ENCODE peak calls at places on chromosome 16, in six cellular contexts. G is GM12878, T is HepG2, J is H1, U is GM12891, F is K562. H is an unnamed sample.

GRCh38 chr16:19168173-19169080 is at the start of gene SYT17:
- DNase-seq in G (no peak), T (no peak), J (no peak), U (peak), F (no peak), H (peak)

GRCh38 chr16:50567651-50568050 is 19.5 kb downstream of the NKD1 start:
- DNase-seq in G (no peak), T (no peak), J (no peak), U (no peak), F (no peak), H (no peak)

GRCh38 chr16:12340151-12340733 is 363.7 kb downstream of the SNX29 start:
- DNase-seq in G (no peak), T (peak), J (no peak), U (no peak), F (peak), H (no peak)

GRCh38 chr16:12262454-12263180 is 286.1 kb downstream of the SNX29 start:
- DNase-seq in G (no peak), T (peak), J (no peak), U (no peak), F (no peak), H (no peak)

GRCh38 chr16:27767081-27767480 is 217.1 kb downstream of the KATNIP start:
- DNase-seq in G (no peak), T (no peak), J (no peak), U (no peak), F (no peak), H (no peak)

GRCh38 chr16:578870-579405 is 9.2 kb downstream of the PIGQ start:
- DNase-seq in G (no peak), T (peak), J (peak), U (peak), F (peak), H (peak)

GRCh38 chr16:66639091-66639885 is 34.8 kb downstream of the CMTM3 start:
- DNase-seq in G (no peak), T (no peak), J (no peak), U (no peak), F (no peak), H (no peak)

GRCh38 chr16:85750021-85750826 is 672 bp downstream of the C16orf74 start:
- DNase-seq in G (no peak), T (no peak), J (no peak), U (no peak), F (peak), H (no peak)

GRCh38 chr16:67248401-67249177 is at the start of gene SLC9A5:
- DNase-seq in G (no peak), T (no peak), J (no peak), U (peak), F (peak), H (peak)

GRCh38 chr16:24626251-24626650 is 86.9 kb downstream of the RBBP6 start:
- DNase-seq in G (no peak), T (no peak), J (no peak), U (no peak), F (no peak), H (no peak)

GRCh38 chr16:86524029-86524428 is 13.7 kb downstream of the FOXF1 start:
- DNase-seq in G (no peak), T (no peak), J (no peak), U (no peak), F (no peak), H (no peak)

GRCh38 chr16:69171325-69172095 is 15.5 kb upstream of the SNTB2 start:
- DNase-seq in G (no peak), T (no peak), J (no peak), U (no peak), F (no peak), H (no peak)

DNA sequence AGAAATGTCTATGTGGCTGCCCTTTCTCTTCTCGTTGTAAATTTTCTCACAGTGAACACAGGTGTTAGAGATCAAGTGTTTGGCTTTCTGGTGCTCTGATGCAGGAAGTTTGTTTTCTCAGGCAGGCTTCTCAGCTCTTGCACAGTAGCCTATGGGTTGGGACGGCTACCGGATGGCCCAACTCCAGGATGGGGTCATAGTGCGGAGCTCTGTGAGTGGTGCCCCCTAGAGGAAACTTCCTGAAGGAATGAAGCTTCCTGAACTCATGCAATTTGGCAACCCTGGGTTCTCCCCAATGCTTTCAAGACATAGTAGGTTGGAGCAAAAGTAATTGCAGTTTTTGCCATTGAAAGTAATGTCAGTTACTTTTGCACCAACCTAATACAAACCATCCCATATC is 407.5 kb upstream of the HSBP1 start:
- DNase-seq in G (no peak), T (no peak), J (peak), U (no peak), F (no peak), H (no peak)
- TF ChIP-seq TAF1 in G (no peak), T (no peak), J (no peak), U (no peak), F (no peak), H (no peak)

GRCh38 chr16:56789360-56789759 is 59.4 kb downstream of the NUP93 start:
- DNase-seq in G (no peak), T (peak), J (no peak), U (no peak), F (peak), H (no peak)

GRCh38 chr16:56792960-56793359 is 63.0 kb downstream of the NUP93 start:
- DNase-seq in G (no peak), T (no peak), J (no peak), U (no peak), F (no peak), H (no peak)

GRCh38 chr16:56797861-56798260 is 67.1 kb upstream of the SLC12A3 start:
- DNase-seq in G (no peak), T (no peak), J (no peak), U (no peak), F (no peak), H (no peak)

GRCh38 chr16:56795011-56795410 is 65.1 kb downstream of the NUP93 start:
- DNase-seq in G (no peak), T (no peak), J (no peak), U (no peak), F (no peak), H (no peak)

GRCh38 chr16:56793504-56793903 is 63.6 kb downstream of the NUP93 start:
- DNase-seq in G (no peak), T (peak), J (no peak), U (no peak), F (no peak), H (no peak)
- TF ChIP-seq POLR2A in G (no peak), T (no peak), J (no peak), U (no peak), F (no peak), H (no peak)

GRCh38 chr16:58128181-58128631 is 975 bp downstream of the CFAP20 start:
- DNase-seq in G (no peak), T (peak), J (no peak), U (no peak), F (no peak), H (no peak)

GRCh38 chr16:58125781-58126335 is 3.3 kb downstream of the CFAP20 start:
- DNase-seq in G (no peak), T (no peak), J (no peak), U (no peak), F (no peak), H (no peak)

GRCh38 chr16:58127634-58128033 is 1.5 kb downstream of the CFAP20 start:
- DNase-seq in G (no peak), T (no peak), J (no peak), U (no peak), F (no peak), H (no peak)

GRCh38 chr16:58126451-58126968 is 2.7 kb downstream of the CFAP20 start:
- DNase-seq in G (no peak), T (no peak), J (no peak), U (no peak), F (no peak), H (no peak)

DNA sequence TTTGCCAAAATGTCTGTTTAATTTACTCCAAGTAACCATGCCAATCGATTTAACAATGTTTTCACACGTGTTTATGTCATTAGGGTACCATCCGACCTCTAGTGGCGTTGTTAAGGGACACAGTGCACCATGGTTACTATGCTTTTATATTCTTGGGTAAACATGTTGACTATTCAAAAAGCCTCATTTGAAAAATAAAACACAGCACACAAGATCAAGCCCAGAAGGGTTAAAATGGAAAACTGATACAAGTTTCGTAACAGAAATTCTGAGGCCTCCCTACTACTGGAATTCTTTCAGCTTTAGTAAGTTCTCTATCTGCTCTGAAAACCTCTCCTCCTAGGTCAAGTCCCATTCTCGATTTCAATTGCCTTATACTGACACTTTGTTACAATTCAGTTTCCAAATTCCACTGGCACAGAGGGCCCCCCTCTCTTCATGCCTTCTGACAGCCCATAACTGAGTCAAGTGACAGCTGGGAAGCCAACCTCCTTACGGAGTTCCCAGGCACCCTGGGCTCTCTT is 2.1 kb downstream of the CFAP20 start:
- DNase-seq in G (no peak), T (peak), J (no peak), U (no peak), F (no peak), H (no peak)
- TF ChIP-seq POLR2AphosphoS5 in G (no peak), T (no peak), J (no peak), U (no peak), F (no peak), H (no peak)

DNA sequence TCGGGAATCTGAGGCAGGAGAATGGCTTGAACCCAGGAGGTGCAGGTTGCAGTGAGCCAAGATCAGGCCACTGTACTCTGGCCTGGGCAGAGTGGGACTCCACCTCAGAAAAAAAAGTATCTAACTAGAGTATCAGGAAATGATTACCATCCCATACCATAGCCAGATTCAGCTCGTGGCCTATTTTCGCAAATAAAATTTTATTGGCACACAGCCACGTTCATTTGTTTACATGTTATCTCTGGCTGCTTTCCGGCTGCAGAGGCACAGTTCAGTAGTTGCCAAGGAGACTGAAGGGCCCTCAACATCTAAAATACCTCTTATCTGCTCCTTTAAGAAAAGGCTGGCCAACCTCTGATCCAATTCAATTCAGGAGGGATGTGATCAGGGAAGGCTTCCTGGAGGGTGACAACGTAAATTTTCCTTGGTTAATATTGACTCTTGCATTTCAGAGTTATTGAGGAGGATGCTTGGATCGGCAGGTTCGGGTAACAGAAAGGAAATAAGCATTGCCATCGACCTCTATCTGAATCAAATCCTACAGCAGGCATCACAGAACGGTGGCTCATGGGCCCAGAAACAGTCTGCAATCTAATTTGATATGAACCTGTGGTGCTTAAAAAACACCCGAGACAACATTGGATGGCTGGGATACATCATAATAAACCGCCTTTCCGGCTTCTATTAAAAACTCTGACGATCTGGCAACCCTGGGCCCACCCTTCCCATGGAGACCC is 73.8 kb downstream of the XYLT1 start:
- DNase-seq in G (no peak), T (no peak), J (no peak), U (no peak), F (no peak), H (no peak)
- TF ChIP-seq TAF1 in G (no peak), T (no peak), J (no peak), U (no peak), F (no peak), H (no peak)

GRCh38 chr16:16025214-16025968 is 76.0 kb downstream of the ABCC1 start:
- DNase-seq in G (no peak), T (no peak), J (no peak), U (peak), F (peak), H (peak)
- TF ChIP-seq POLR2A in G (peak), T (no peak), J (no peak), U (peak), F (no peak), H (no peak)

GRCh38 chr16:72612271-72612670 is 435.7 kb downstream of the ZFHX3 start:
- DNase-seq in G (no peak), T (no peak), J (no peak), U (no peak), F (no peak), H (no peak)
- TF ChIP-seq POLR2AphosphoS5 in G (no peak), T (no peak), J (no peak), U (no peak), F (no peak), H (no peak)

GRCh38 chr16:2786061-2786825 is 1.1 kb downstream of the PRSS33 start:
- DNase-seq in G (no peak), T (no peak), J (no peak), U (no peak), F (no peak), H (no peak)
- TF ChIP-seq TAF1 in G (no peak), T (no peak), J (no peak), U (no peak), F (no peak), H (no peak)

GRCh38 chr16:53546988-53547391 is 44.0 kb upstream of the AKTIP start:
- DNase-seq in G (no peak), T (peak), J (peak), U (no peak), F (peak), H (no peak)
- TF ChIP-seq POLR2A in G (no peak), T (no peak), J (no peak), U (no peak), F (no peak), H (no peak)

DNA sequence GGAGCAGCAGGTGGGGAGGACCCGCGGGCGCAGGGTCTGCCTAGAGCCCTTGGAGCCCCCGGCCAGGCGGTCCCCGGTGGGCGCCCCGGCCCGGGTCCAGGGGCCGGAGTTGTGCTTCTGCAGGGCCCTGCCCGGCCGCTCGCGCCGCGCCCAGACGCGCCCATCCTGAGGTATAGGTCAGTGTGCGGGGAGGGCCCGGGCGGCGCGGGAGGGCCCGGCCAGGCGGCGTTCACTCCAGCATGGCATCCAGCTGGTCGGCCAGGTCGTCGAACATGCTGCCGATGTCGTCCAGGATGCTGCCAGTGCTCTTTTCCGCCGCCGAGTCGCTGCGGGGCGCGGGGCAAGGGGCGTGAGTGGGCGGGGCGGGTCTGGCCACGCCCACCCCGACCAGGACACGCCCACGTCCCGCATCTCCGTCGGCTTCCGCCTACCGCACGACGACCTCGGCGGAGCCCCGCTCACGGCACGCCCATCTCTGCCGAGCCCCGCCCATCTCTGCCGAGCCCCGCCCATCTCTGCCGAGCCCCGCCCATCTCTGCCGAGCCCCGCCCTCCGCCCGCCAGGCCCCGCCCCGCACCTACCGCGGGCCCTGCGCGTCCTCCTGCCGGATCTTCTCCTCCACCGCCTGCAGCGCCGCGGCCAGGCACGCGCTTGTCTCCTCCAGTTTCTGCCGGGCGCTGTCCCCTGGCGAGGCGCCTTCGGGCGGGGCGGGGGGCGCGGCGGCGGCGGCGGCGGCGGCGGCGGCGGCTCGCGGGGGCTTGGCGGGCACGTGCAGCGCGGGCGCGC is 17.9 kb downstream of the CASKIN1 start:
- DNase-seq in G (no peak), T (no peak), J (peak), U (peak), F (peak), H (no peak)
- TF ChIP-seq POLR2AphosphoS5 in G (no peak), T (no peak), J (peak), U (no peak), F (no peak), H (no peak)

H was measured in GM12892.